ENCODE peak calls at places on chromosome 1, in six cellular contexts. Q is HCEC 1CT, L is HFF-Myc, H is heart right ventricle, D is astrocyte of the cerebellum, W is Caki2. O is an unnamed sample.

GRCh38 chr1:201346337-201346939 is 31.0 kb downstream of the TNNT2 start:
- DNase-seq in Q (peak; percentile 55), L (no peak), H (peak; percentile 62), D (peak; percentile 24), W (peak; percentile 41), O (no peak)

GRCh38 chr1:161173711-161174110 is 3.6 kb downstream of the B4GALT3 start:
- DNase-seq in Q (no peak), L (no peak), H (no peak), D (no peak), W (no peak), O (no peak)

GRCh38 chr1:113042336-113043143 is 30.5 kb upstream of the LRIG2 start:
- DNase-seq in Q (peak; percentile 76), L (peak; percentile 75), H (peak; percentile 75), D (peak; percentile 81), W (peak; percentile 85), O (peak; percentile 84)

GRCh38 chr1:1371354-1371740 is 3.7 kb downstream of the AURKAIP1 start:
- DNase-seq in Q (no peak), L (no peak), H (no peak), D (no peak), W (no peak), O (no peak)

GRCh38 chr1:75341537-75341936 is 207.3 kb downstream of the LHX8 start:
- DNase-seq in Q (no peak), L (no peak), H (no peak), D (no peak), W (no peak), O (no peak)

GRCh38 chr1:91853397-91853796 is 32.6 kb downstream of the TGFBR3 start:
- DNase-seq in Q (no peak), L (no peak), H (no peak), D (no peak), W (no peak), O (no peak)

GRCh38 chr1:68717330-68717729 is 220.4 kb upstream of the DEPDC1 start:
- DNase-seq in Q (no peak), L (no peak), H (no peak), D (no peak), W (no peak), O (no peak)

GRCh38 chr1:182707116-182707515 is 22.7 kb upstream of the RGS8 start:
- DNase-seq in Q (no peak), L (no peak), H (peak; percentile 42), D (peak; percentile 23), W (no peak), O (no peak)

GRCh38 chr1:19070197-19070651 is 113.7 kb upstream of the IFFO2 start:
- DNase-seq in Q (no peak), L (no peak), H (no peak), D (no peak), W (no peak), O (no peak)

GRCh38 chr1:32163405-32163804 is 16.1 kb upstream of the TXLNA start:
- DNase-seq in Q (no peak), L (no peak), H (no peak), D (no peak), W (no peak), O (no peak)

GRCh38 chr1:156371553-156372264 is 2.7 kb downstream of the RHBG start:
- DNase-seq in Q (peak; percentile 37), L (peak; percentile 30), H (no peak), D (no peak), W (no peak), O (no peak)

GRCh38 chr1:223153177-223154119 is 10.4 kb upstream of the TLR5 start:
- DNase-seq in Q (peak; percentile 9), L (no peak), H (peak; percentile 46), D (no peak), W (no peak), O (peak; percentile 9)

GRCh38 chr1:218401896-218402770 is 57.0 kb downstream of the TGFB2 start:
- DNase-seq in Q (no peak), L (no peak), H (no peak), D (no peak), W (no peak), O (peak; percentile 70)

GRCh38 chr1:1032428-1032827 is 12.5 kb downstream of the AGRN start:
- DNase-seq in Q (no peak), L (no peak), H (no peak), D (no peak), W (no peak), O (no peak)

GRCh38 chr1:236457775-236458174 is 63.7 kb downstream of the EDARADD start:
- DNase-seq in Q (no peak), L (no peak), H (no peak), D (no peak), W (no peak), O (no peak)